ENCODE peak calls at places on chromosome 22, in nine cellular contexts. O, A, J, X, E, G, W, C and Y are unnamed samples.

GRCh38 chr22:45504703-45505341 is 2.1 kb downstream of the FBLN1 start:
- DNase-seq in C (peak; percentile 41), G (no peak), A (peak; percentile 74), O (no peak), X (peak; percentile 20), E (no peak), W (peak; percentile 60), J (no peak), Y (no peak)

GRCh38 chr22:36369922-36370781 is 17.6 kb downstream of the MYH9 start:
- DNase-seq in J (no peak), A (no peak), E (no peak), W (no peak), O (no peak), C (no peak), X (no peak), G (no peak), Y (no peak)

GRCh38 chr22:37259540-37260029 is 15.5 kb upstream of the RAC2 start:
- DNase-seq in E (no peak), W (peak; percentile 67), G (no peak), J (no peak), C (peak; percentile 51), O (peak; percentile 38), X (no peak), A (peak; percentile 58), Y (no peak)

GRCh38 chr22:45402466-45402865 is 10.9 kb downstream of the SMC1B start:
- DNase-seq in A (no peak), X (no peak), O (no peak), C (no peak), J (no peak), G (no peak), W (no peak), E (no peak), Y (no peak)

GRCh38 chr22:44776535-44777363 is 24.4 kb downstream of the ARHGAP8 start:
- DNase-seq in E (no peak), C (no peak), A (no peak), J (no peak), X (no peak), W (no peak), O (no peak), G (no peak), Y (no peak)

GRCh38 chr22:46374663-46375474 is 39.4 kb downstream of the TRMU start:
- DNase-seq in O (no peak), J (peak; percentile 53), W (no peak), E (no peak), G (no peak), X (no peak), A (no peak), C (no peak), Y (no peak)

GRCh38 chr22:26045051-26045450 is 124.2 kb upstream of the SEZ6L start:
- DNase-seq in C (no peak), G (no peak), A (no peak), E (no peak), X (no peak), O (no peak), J (no peak), W (no peak), Y (no peak)

GRCh38 chr22:26399288-26399687 is 29.8 kb upstream of the ASPHD2 start:
- DNase-seq in X (no peak), O (no peak), A (no peak), C (no peak), W (no peak), E (no peak), J (no peak), G (no peak), Y (no peak)

GRCh38 chr22:44204937-44205712 is 24.4 kb downstream of the PARVG start:
- DNase-seq in A (no peak), J (no peak), O (no peak), C (no peak), E (no peak), G (no peak), W (no peak), X (no peak), Y (no peak)

GRCh38 chr22:40875111-40875510 is 13.2 kb upstream of the DNAJB7 start:
- DNase-seq in G (no peak), W (no peak), J (no peak), E (no peak), X (no peak), A (no peak), O (no peak), C (no peak), Y (no peak)

GRCh38 chr22:32745251-32745995 is 56.1 kb upstream of the TIMP3 start:
- DNase-seq in E (no peak), A (peak; percentile 78), G (no peak), X (no peak), J (peak; percentile 70), O (no peak), C (peak; percentile 15), W (no peak), Y (no peak)

GRCh38 chr22:45290410-45290936 is 5.7 kb downstream of the UPK3A start:
- DNase-seq in C (peak; percentile 59), E (no peak), W (no peak), X (no peak), A (no peak), G (peak; percentile 90), O (peak; percentile 71), J (peak; percentile 75), Y (no peak)

GRCh38 chr22:25331050-25331449 is 111.6 kb downstream of the CRYBB2 start:
- DNase-seq in C (no peak), A (no peak), O (no peak), E (no peak), X (no peak), G (no peak), J (no peak), W (no peak), Y (no peak)

GRCh38 chr22:24593810-24594568 is 1.1 kb upstream of the LRRC75B start:
- DNase-seq in W (peak; percentile 44), C (no peak), X (no peak), G (no peak), O (no peak), J (no peak), E (peak; percentile 14), A (peak; percentile 32), Y (no peak)

GRCh38 chr22:35959121-35959800 is 69.4 kb downstream of the RBFOX2 start:
- DNase-seq in W (no peak), X (no peak), A (peak; percentile 9), E (no peak), O (peak; percentile 54), G (no peak), C (no peak), J (no peak), Y (no peak)

GRCh38 chr22:20219667-20220628 is 48.2 kb downstream of the RTN4R start:
- DNase-seq in W (no peak), X (no peak), A (no peak), O (peak; percentile 52), J (no peak), E (no peak), G (no peak), C (no peak), Y (no peak)

GRCh38 chr22:31344369-31345330 is 1.5 kb downstream of the PATZ1 start:
- DNase-seq in X (no peak), E (peak; percentile 39), W (peak; percentile 54), A (peak; percentile 39), O (peak; percentile 37), C (peak; percentile 20), J (peak; percentile 46), G (no peak), Y (no peak)
- TF ChIP-seq CTCF in X (no peak), E (no peak), W (no peak), A (no peak), O (no peak), C (no peak), J (no peak), G (no peak), Y (no peak)

DNA sequence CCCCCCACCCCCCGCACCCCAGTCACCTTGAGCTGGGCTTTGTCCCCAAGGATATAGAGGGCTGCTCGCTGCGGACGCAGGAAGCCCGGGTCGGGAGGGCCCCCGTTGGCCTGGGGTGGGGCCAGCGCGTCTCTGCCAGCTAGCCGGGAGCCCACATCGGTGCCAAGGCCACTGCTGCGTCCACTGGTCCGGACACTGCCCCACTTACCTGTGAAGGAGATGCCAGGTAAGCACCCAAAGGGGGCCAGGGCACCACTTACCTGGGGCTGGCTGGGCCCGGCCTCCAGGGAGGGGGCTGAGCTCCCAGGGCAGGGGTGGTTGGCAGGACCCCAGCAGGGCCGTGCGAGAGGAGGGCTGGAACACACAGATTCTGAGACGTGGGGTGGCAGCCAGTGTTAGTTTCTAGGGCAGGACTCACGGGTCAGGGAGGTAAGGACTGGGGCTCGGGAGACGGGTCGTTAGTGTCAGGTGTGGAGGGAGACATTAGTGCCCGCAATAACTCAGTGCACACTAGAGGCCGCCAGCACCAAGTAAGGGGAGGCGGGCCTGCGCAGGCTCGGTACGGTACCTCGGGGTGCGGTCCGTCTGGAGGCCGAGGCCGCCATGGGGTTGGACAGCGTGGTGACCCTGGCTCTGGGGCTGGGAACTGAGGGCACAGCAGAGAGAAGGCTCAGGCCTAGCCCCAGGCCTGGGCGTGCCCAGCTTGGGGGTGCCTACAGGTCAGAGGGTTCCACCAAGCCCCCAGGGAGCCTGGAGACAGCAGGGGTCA is 18.2 kb downstream of the SBF1 start:
- DNase-seq in E (no peak), A (peak; percentile 69), J (no peak), C (no peak), W (no peak), G (no peak), O (no peak), X (no peak), Y (no peak)
- TF ChIP-seq CTCF in E (peak; percentile 6), A (peak; percentile 44), J (no peak), C (no peak), W (peak; percentile 63), G (no peak), O (peak; percentile 33), X (peak; percentile 21), Y (peak; percentile 8)

GRCh38 chr22:19115628-19116027 is 6.6 kb downstream of the DGCR2 start:
- DNase-seq in G (no peak), W (no peak), A (no peak), O (no peak), J (no peak), X (no peak), E (no peak), C (no peak), Y (no peak)
- TF ChIP-seq CTCF in G (no peak), W (peak; percentile 9), A (no peak), O (peak; percentile 44), J (no peak), X (no peak), E (peak; percentile 42), C (no peak), Y (no peak)

GRCh38 chr22:48843640-48844039 is 984.0 kb downstream of the BRD1 start:
- DNase-seq in J (no peak), G (no peak), C (no peak), E (no peak), A (no peak), O (no peak), W (peak; percentile 40), X (no peak), Y (no peak)

GRCh38 chr22:48842583-48842945 is 985.1 kb downstream of the BRD1 start:
- DNase-seq in E (no peak), J (no peak), C (no peak), O (no peak), X (no peak), A (no peak), W (no peak), G (no peak), Y (no peak)

GRCh38 chr22:48840112-48840949 is 987.3 kb downstream of the BRD1 start:
- DNase-seq in G (no peak), W (no peak), J (no peak), A (no peak), O (no peak), X (no peak), C (no peak), E (no peak), Y (no peak)

GRCh38 chr22:48842976-48843375 is 984.7 kb downstream of the BRD1 start:
- DNase-seq in W (no peak), C (no peak), G (no peak), X (no peak), J (no peak), E (no peak), O (no peak), A (no peak), Y (no peak)

GRCh38 chr22:48841881-48842582 is 985.6 kb downstream of the BRD1 start:
- DNase-seq in A (no peak), O (no peak), G (no peak), J (no peak), E (no peak), C (no peak), X (no peak), W (no peak), Y (no peak)
- TF ChIP-seq CTCF in A (no peak), O (no peak), G (no peak), J (no peak), E (no peak), C (no peak), X (no peak), W (peak; percentile 14), Y (no peak)